ENCODE peak calls at places on chromosomes 1 and 21, in ten cellular contexts. Y is D341Med; R is Panc1; O is amniotic stem cell; L is stimulated activated CD4-positive, alpha-beta T cell treated with anti-CD3 and anti-CD28 coated beads, Interleukin-4, amount 100 ng/mL, for 48 hours; P is aorta; M is stomach; Z is WERI-Rb-1; C is GM03348; B is neural progenitor cell. X is an unnamed sample.

GRCh38 chr1:157404063-157404501 is 148.2 kb downstream of the FCRL5 start:
- DNase-seq in Y (no peak), R (no peak), O (no peak), L (no peak), P (no peak), M (no peak), Z (no peak), C (no peak), B (no peak), X (no peak)

GRCh38 chr1:226990133-226990716 is 50.1 kb downstream of the COQ8A start:
- DNase-seq in Y (no peak), R (no peak), O (no peak), L (peak), P (no peak), M (no peak), Z (no peak), C (no peak), B (no peak), X (no peak)

GRCh38 chr1:228091084-228091483 is 8.6 kb downstream of the ARF1 start:
- DNase-seq in Y (no peak), R (no peak), O (no peak), L (no peak), P (no peak), M (no peak), Z (no peak), C (no peak), B (no peak), X (no peak)

GRCh38 chr1:70234733-70235132 is 13.6 kb downstream of the SRSF11 start:
- DNase-seq in Y (no peak), R (no peak), O (no peak), L (no peak), P (no peak), M (no peak), Z (no peak), C (no peak), B (no peak), X (no peak)

GRCh38 chr1:171217658-171218443 is 30.4 kb upstream of the FMO1 start:
- DNase-seq in Y (no peak), R (no peak), O (no peak), L (no peak), P (no peak), M (no peak), Z (no peak), C (no peak), B (no peak), X (no peak)

GRCh38 chr21:31201548-31201947 is 142.5 kb downstream of the TIAM1 start:
- DNase-seq in Y (no peak), R (no peak), O (no peak), L (no peak), P (peak), M (no peak), Z (no peak), C (peak), B (no peak), X (no peak)

GRCh38 chr1:33161061-33161681 is 20.7 kb downstream of the TRIM62 start:
- DNase-seq in Y (no peak), R (no peak), O (no peak), L (no peak), P (peak), M (no peak), Z (no peak), C (no peak), B (peak), X (no peak)

GRCh38 chr1:63046539-63046938 is 262.6 kb downstream of the ATG4C start:
- DNase-seq in Y (no peak), R (no peak), O (no peak), L (no peak), P (no peak), M (no peak), Z (no peak), C (no peak), B (no peak), X (no peak)

GRCh38 chr21:40507978-40508377 is 339.0 kb downstream of the DSCAM start:
- DNase-seq in Y (no peak), R (peak), O (peak), L (no peak), P (no peak), M (no peak), Z (no peak), C (no peak), B (no peak), X (no peak)

GRCh38 chr1:55279627-55280026 is 64.5 kb upstream of the USP24 start:
- DNase-seq in Y (no peak), R (no peak), O (no peak), L (no peak), P (no peak), M (no peak), Z (no peak), C (no peak), B (no peak), X (no peak)

GRCh38 chr1:145999321-146000024 is 3.1 kb upstream of the TXNIP start:
- DNase-seq in Y (no peak), R (no peak), O (no peak), L (no peak), P (no peak), M (peak), Z (no peak), C (no peak), B (no peak), X (no peak)

GRCh38 chr1:11286735-11287410 is 13.9 kb downstream of the UBIAD1 start:
- DNase-seq in Y (no peak), R (no peak), O (no peak), L (no peak), P (no peak), M (no peak), Z (no peak), C (peak), B (peak), X (no peak)

GRCh38 chr1:22500476-22500875 is 48.8 kb downstream of the ZBTB40 start:
- DNase-seq in Y (no peak), R (no peak), O (no peak), L (no peak), P (peak), M (peak), Z (no peak), C (peak), B (no peak), X (peak)

GRCh38 chr1:174769961-174770549 is 229.7 kb upstream of the CACYBP start:
- DNase-seq in Y (no peak), R (peak), O (peak), L (no peak), P (no peak), M (no peak), Z (no peak), C (peak), B (peak), X (peak)

GRCh38 chr21:34284613-34285160 is 79.1 kb upstream of the KCNE2 start:
- DNase-seq in Y (no peak), R (no peak), O (no peak), L (no peak), P (no peak), M (no peak), Z (no peak), C (no peak), B (no peak), X (no peak)

GRCh38 chr21:16420086-16420724 is 690.4 kb downstream of the USP25 start:
- DNase-seq in Y (peak), R (no peak), O (no peak), L (no peak), P (peak), M (peak), Z (no peak), C (peak), B (no peak), X (no peak)

GRCh38 chr1:20493839-20494608 is 8.0 kb upstream of the CAMK2N1 start:
- DNase-seq in Y (peak), R (peak), O (peak), L (peak), P (peak), M (peak), Z (peak), C (peak), B (peak), X (peak)

GRCh38 chr1:200415693-200416593 is 6.1 kb upstream of the ZNF281 start:
- DNase-seq in Y (no peak), R (peak), O (peak), L (no peak), P (peak), M (peak), Z (no peak), C (peak), B (no peak), X (peak)

GRCh38 chr1:64155285-64155684 is 48.1 kb upstream of the UBE2U start:
- DNase-seq in Y (no peak), R (no peak), O (no peak), L (no peak), P (no peak), M (no peak), Z (no peak), C (no peak), B (no peak), X (no peak)

GRCh38 chr1:155514582-155515187 is 47.9 kb downstream of the ASH1L start:
- DNase-seq in Y (no peak), R (no peak), O (no peak), L (no peak), P (no peak), M (no peak), Z (no peak), C (no peak), B (no peak), X (no peak)

GRCh38 chr1:78483903-78484302 is 6.9 kb upstream of the PTGFR start:
- DNase-seq in Y (peak), R (no peak), O (peak), L (no peak), P (no peak), M (no peak), Z (peak), C (peak), B (peak), X (no peak)

GRCh38 chr1:228837817-228838716 is 102.8 kb downstream of the RHOU start:
- DNase-seq in Y (no peak), R (peak), O (peak), L (no peak), P (peak), M (peak), Z (no peak), C (no peak), B (no peak), X (peak)

GRCh38 chr1:175314300-175314699 is 121.7 kb upstream of the KIAA0040 start:
- DNase-seq in Y (no peak), R (no peak), O (no peak), L (no peak), P (no peak), M (no peak), Z (no peak), C (no peak), B (no peak), X (no peak)

GRCh38 chr21:15732290-15732995 is 2.7 kb downstream of the USP25 start:
- DNase-seq in Y (no peak), R (no peak), O (no peak), L (no peak), P (no peak), M (no peak), Z (no peak), C (no peak), B (no peak), X (no peak)

GRCh38 chr1:164565356-164565755 is 6.4 kb downstream of the PBX1 start:
- DNase-seq in Y (no peak), R (no peak), O (no peak), L (no peak), P (no peak), M (no peak), Z (no peak), C (no peak), B (peak), X (no peak)

X was measured in HCT116.